ENCODE peak calls at places on chromosomes 3 and 15, in four cellular contexts. A is neural progenitor cell, G is GM13976, I is lower lobe of right lung. B is an unnamed sample.

GRCh38 chr3:168876346-168877035 is 780.8 kb upstream of the GOLIM4 start:
- DNase-seq in A (no peak), G (no peak), I (no peak), B (no peak)

GRCh38 chr3:40623567-40623966 is 98.8 kb downstream of the ZNF621 start:
- DNase-seq in A (no peak), G (no peak), I (no peak), B (no peak)

GRCh38 chr3:16249336-16249735 is 15.4 kb downstream of the DPH3 start:
- DNase-seq in A (peak), G (peak), I (no peak), B (no peak)

GRCh38 chr3:102936511-102936910 is 501.7 kb downstream of the ZPLD1 start:
- DNase-seq in A (no peak), G (no peak), I (no peak), B (no peak)

GRCh38 chr3:9870978-9871377 is 9.1 kb downstream of the CIDEC start:
- DNase-seq in A (no peak), G (no peak), I (no peak), B (no peak)

GRCh38 chr3:65551945-65552344 is 486.8 kb downstream of the MAGI1 start:
- DNase-seq in A (peak), G (no peak), I (no peak), B (no peak)

GRCh38 chr15:92797168-92798052 is 102.7 kb upstream of the CHD2 start:
- DNase-seq in A (peak), G (peak), I (no peak), B (no peak)

GRCh38 chr3:94573337-94573736 is 510.5 kb downstream of the NSUN3 start:
- DNase-seq in A (no peak), G (no peak), I (no peak), B (no peak)

GRCh38 chr3:187836848-187837770 is 91.8 kb upstream of the BCL6 start:
- DNase-seq in A (peak), G (no peak), I (no peak), B (no peak)

GRCh38 chr3:69993747-69994146 is 5.8 kb upstream of the SAMMSON start:
- DNase-seq in A (no peak), G (no peak), I (no peak), B (no peak)

GRCh38 chr15:81752974-81753373 is 292.8 kb downstream of the MEX3B start:
- DNase-seq in A (peak), G (no peak), I (no peak), B (no peak)

GRCh38 chr15:57017024-57017423 is 98.6 kb downstream of the TCF12 start:
- DNase-seq in A (peak), G (no peak), I (no peak), B (no peak)

GRCh38 chr15:86624261-86625036 is 544.8 kb downstream of the AGBL1 start:
- DNase-seq in A (peak), G (no peak), I (peak), B (no peak)

GRCh38 chr15:101120961-101121360 is 130.9 kb downstream of the CHSY1 start:
- DNase-seq in A (no peak), G (no peak), I (no peak), B (no peak)

GRCh38 chr15:64216722-64217428 is 54.1 kb upstream of the PPIB start:
- DNase-seq in A (no peak), G (no peak), I (no peak), B (no peak)

GRCh38 chr15:43183270-43183669 is 1.9 kb upstream of the CCNDBP1 start:
- DNase-seq in A (no peak), G (no peak), I (no peak), B (no peak)

GRCh38 chr3:31364711-31365110 is 168.0 kb upstream of the STT3B start:
- DNase-seq in A (no peak), G (no peak), I (no peak), B (no peak)
- TF ChIP-seq CTCF in A (no peak), G (no peak), I (no peak), B (no peak)

GRCh38 chr3:155748611-155749365 is 3.9 kb upstream of the PLCH1 start:
- DNase-seq in A (no peak), G (no peak), I (no peak), B (no peak)

GRCh38 chr3:155747867-155748266 is 3.0 kb upstream of the PLCH1 start:
- DNase-seq in A (no peak), G (no peak), I (no peak), B (no peak)

GRCh38 chr3:155747286-155747685 is 2.4 kb upstream of the PLCH1 start:
- DNase-seq in A (no peak), G (no peak), I (no peak), B (no peak)

DNA sequence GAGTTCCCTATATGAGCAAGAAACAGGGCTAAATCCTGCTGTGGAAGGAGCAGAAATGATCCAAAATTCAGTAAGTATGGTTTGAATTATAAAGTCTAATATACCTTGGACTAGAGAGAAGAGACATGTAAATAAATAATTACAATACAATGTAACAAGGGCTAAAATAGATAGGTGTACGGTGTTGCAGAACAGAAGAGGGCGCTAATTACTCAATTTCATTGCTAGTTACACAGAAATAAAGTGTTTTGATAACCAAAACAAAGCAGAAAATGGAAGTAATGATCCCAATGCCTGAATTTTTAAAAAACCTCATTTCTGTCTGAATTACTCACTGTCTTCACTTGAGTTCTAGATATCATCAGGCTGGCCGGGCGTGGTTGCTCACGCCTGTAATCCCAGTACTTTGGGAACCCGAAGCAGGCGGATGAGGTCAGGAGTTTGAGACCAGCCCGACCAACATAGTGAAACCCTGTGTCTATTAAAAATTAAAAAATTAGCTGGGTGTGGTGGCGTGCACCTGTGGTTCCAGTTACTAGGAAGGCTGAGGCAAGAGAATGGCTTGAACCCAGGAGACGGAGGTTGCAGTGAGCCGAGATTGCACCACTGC is 8.3 kb upstream of the PLCH1 start:
- DNase-seq in A (peak), G (no peak), I (no peak), B (no peak)
- TF ChIP-seq CTCF in A (peak), G (peak), I (peak), B (peak)

DNA sequence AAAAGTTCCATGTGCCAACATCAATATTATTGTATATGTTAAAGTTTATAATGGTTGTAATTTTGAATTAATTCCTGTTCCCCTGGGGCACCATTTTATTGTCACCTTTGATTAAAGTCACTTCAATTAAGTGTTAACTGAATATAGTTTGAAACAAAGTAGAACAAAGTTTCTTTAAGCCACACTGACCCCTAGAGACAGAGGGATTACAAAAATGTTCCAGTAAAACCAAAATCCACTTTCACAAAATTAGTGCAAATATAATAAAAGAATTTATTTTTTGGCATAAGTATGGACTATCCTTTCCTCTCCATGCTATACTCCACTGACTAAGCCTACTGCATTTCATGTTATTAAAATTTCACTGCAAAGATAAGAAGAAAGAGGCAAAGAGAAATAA is 123.9 kb downstream of the ZMAT3 start:
- DNase-seq in A (no peak), G (no peak), I (no peak), B (no peak)
- TF ChIP-seq CTCF in A (peak), G (no peak), I (no peak), B (peak)

GRCh38 chr3:113238503-113238902 is 27.1 kb downstream of the BOC start:
- DNase-seq in A (no peak), G (no peak), I (no peak), B (no peak)
- TF ChIP-seq CTCF in A (no peak), G (no peak), I (no peak), B (peak)

DNA sequence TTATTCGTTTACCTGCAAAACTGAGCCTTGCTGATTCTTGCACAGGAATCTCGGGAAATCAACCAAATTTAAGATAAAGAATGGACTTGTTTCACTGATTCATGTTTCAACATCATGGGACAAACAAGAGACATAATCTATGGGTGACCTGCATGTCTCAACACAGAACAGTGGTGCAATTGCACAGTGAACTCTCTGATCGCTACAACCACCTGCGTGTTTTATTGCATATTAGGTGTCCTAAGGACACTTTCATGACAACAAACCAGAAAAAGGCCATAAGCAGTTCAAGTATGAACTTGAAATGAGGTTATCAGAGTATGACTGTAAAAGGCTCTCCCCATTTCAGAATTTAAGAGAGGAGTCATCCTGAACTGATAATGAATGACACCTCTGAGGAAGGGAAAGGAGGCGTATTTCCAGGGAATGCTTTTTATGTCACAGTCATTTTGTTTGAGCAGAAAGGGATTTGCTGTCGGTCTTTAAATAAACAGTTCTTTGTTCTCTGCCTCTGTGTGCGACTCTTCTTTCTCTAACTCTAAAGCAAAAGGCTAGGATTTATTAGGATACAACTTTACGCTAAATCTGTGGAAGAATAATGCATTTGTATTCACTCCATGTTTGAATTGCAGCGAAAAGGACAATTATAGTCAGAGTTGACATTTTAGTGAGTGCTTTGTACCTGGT is 167.2 kb downstream of the RBMS3 start:
- DNase-seq in A (peak), G (no peak), I (no peak), B (no peak)
- TF ChIP-seq CTCF in A (no peak), G (no peak), I (no peak), B (no peak)

GRCh38 chr15:80475572-80475971 is 71.4 kb downstream of the ARNT2 start:
- DNase-seq in A (no peak), G (no peak), I (no peak), B (no peak)
- TF ChIP-seq CTCF in A (peak), G (no peak), I (no peak), B (peak)

GRCh38 chr3:13358051-13358450 is 62.1 kb downstream of the NUP210 start:
- DNase-seq in A (no peak), G (no peak), I (no peak), B (no peak)

GRCh38 chr3:13357074-13357473 is 63.0 kb downstream of the NUP210 start:
- DNase-seq in A (no peak), G (no peak), I (no peak), B (no peak)

GRCh38 chr3:13349823-13350222 is 70.3 kb downstream of the NUP210 start:
- DNase-seq in A (peak), G (no peak), I (no peak), B (no peak)

GRCh38 chr3:13352621-13353131 is 67.4 kb downstream of the NUP210 start:
- DNase-seq in A (no peak), G (peak), I (no peak), B (no peak)

GRCh38 chr3:13353936-13354542 is 66.1 kb downstream of the NUP210 start:
- DNase-seq in A (peak), G (no peak), I (no peak), B (no peak)
- TF ChIP-seq CTCF in A (peak), G (no peak), I (no peak), B (peak)

DNA sequence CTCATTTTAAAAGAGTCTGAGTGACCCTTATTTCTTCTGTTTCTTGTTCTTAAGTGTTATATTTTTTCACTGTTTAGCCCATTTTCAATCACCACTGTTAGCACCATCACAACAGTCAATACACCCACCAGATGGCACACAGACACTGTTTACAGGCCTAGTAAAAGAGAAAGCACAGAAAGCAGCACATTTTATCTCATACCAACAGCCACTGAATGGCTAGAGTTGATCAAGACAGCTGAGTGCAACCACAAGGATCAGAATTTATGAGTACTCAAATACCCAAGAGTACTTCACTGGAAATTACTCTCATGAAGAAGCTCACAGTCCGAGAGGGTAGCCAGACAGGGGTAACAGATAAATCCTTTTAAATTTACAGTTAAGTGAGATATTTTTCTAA is 127.0 kb downstream of the TFDP2 start:
- DNase-seq in A (peak), G (peak), I (no peak), B (no peak)
- TF ChIP-seq CTCF in A (peak), G (no peak), I (no peak), B (peak)

DNA sequence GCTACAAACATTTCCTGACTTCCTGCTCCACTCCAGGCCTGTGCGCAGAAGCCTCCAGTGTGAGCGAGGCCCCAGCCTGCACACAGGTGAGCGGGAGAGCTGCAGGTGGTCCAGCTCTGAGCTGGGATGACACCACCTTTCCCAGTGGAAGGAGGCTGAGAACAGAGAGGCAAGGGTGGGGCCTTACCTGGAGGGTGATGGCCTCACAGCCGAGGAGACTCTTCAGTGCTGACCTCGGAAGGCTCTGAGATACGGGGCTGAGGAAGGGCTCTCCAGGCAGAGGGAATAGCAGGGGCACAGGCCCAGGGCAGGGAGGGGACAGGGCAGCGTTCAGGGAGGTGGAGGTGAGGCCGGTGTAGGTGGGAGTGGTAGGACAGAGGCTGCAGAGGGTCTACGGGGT is 70.8 kb downstream of the EFCAB12 start:
- DNase-seq in A (no peak), G (no peak), I (no peak), B (no peak)
- TF ChIP-seq CTCF in A (no peak), G (no peak), I (no peak), B (no peak)

GRCh38 chr3:28915711-28916481 is 365.0 kb upstream of the RBMS3 start:
- DNase-seq in A (peak), G (no peak), I (peak), B (no peak)
- TF ChIP-seq CTCF in A (peak), G (peak), I (no peak), B (no peak)